ENCODE peak calls at places on chromosomes 1 and 21, in five cellular contexts. Y is HepG2, Z is HEK293T, L is NT2/D1, X is GM12878. O is an unnamed sample.

GRCh38 chr1:19918057-19918456 is 5.4 kb downstream of the PLA2G2E start:
- DNase-seq in Y (peak; percentile 74), L (peak; percentile 74), X (peak; percentile 33), Z (peak; percentile 84), O (peak; percentile 43)

GRCh38 chr1:207316622-207317510 is 4.6 kb upstream of the CD55 start:
- DNase-seq in Y (no peak), Z (no peak), L (no peak), X (no peak), O (no peak)

GRCh38 chr1:243748706-243749283 is 101.2 kb downstream of the AKT3 start:
- DNase-seq in X (peak; percentile 28), L (peak; percentile 80), Z (peak; percentile 74), Y (peak; percentile 49), O (no peak)

GRCh38 chr1:200379431-200379755 is 30.4 kb downstream of the ZNF281 start:
- DNase-seq in Y (peak; percentile 36), L (no peak), X (no peak), Z (no peak), O (no peak)

GRCh38 chr21:33229099-33229775 is 501 bp upstream of the IFNAR2 start:
- DNase-seq in Z (no peak), X (no peak), Y (no peak), L (no peak), O (no peak)

GRCh38 chr1:64659478-64659877 is 85.4 kb upstream of the RAVER2 start:
- DNase-seq in Z (no peak), Y (no peak), X (no peak), L (no peak), O (no peak)

GRCh38 chr1:18413906-18414305 is 66.8 kb upstream of the KLHDC7A start:
- DNase-seq in Z (no peak), X (no peak), Y (no peak), L (no peak), O (no peak)

GRCh38 chr1:186066411-186066810 is 308.6 kb downstream of the TPR start:
- DNase-seq in Z (no peak), Y (no peak), X (no peak), L (no peak), O (no peak)

GRCh38 chr1:30852026-30852425 is 56.5 kb downstream of the SDC3 start:
- DNase-seq in Y (no peak), L (no peak), X (no peak), Z (no peak), O (no peak)

GRCh38 chr1:30707412-30708360 is 15.7 kb downstream of the MATN1 start:
- DNase-seq in Z (peak; percentile 92), X (no peak), Y (peak; percentile 38), L (peak; percentile 72), O (peak; percentile 94)

GRCh38 chr21:17554619-17555472 is 42.0 kb downstream of the CXADR start:
- DNase-seq in Y (peak; percentile 32), X (no peak), Z (peak; percentile 19), L (no peak), O (no peak)
- TF ChIP-seq SUZ12 in Y (no peak), X (no peak), Z (no peak), L (no peak), O (no peak)

GRCh38 chr1:235074335-235075120 is 54.1 kb downstream of the TOMM20 start:
- DNase-seq in Z (no peak), X (no peak), Y (peak; percentile 75), L (no peak), O (no peak)
- TF ChIP-seq SUZ12 in Z (no peak), X (no peak), Y (no peak), L (no peak), O (no peak)

DNA sequence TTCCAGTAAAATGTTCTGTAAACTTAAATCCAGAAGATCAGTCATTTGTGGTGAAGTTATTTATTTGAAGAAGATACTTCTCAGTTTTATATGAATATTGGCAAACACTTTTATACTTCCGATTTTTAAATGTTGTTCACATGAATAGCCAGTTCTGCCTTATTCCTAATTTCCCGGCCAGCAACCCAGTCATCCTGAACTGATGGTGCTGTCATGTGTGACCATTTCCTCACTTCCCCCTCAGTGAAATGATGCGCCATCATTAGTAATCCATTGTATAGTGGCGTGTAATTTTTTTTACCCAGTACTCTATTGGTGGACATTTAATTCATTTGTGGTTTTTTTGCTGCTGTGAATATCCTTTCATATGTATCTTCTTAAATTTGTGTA is 16.4 kb downstream of the GPSM2 start:
- DNase-seq in Y (no peak), L (no peak), X (no peak), Z (no peak), O (no peak)
- TF ChIP-seq SUZ12 in Y (no peak), L (no peak), X (no peak), Z (no peak), O (no peak)

DNA sequence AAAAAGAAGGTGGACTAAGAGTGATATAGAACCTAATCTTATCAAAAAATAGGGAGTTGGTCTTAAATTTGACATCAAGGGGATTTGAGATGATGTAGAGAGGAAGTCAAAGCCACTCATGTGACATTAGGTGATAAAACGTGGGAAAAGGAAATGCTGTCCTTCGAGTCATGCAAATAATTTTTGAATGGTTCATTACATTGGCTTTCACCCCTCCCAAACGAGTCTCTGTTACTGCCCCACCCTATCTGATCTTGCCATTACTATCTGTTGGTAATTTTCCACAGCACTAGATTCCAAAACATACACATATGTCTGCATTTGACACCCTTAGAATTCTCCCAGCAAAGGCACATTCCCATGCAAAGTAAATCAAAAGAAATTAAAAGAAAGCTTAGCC is 531.1 kb upstream of the ADAMTS5 start:
- DNase-seq in X (no peak), Y (no peak), Z (no peak), L (no peak), O (no peak)
- TF ChIP-seq SUZ12 in X (no peak), Y (no peak), Z (no peak), L (no peak), O (no peak)

DNA sequence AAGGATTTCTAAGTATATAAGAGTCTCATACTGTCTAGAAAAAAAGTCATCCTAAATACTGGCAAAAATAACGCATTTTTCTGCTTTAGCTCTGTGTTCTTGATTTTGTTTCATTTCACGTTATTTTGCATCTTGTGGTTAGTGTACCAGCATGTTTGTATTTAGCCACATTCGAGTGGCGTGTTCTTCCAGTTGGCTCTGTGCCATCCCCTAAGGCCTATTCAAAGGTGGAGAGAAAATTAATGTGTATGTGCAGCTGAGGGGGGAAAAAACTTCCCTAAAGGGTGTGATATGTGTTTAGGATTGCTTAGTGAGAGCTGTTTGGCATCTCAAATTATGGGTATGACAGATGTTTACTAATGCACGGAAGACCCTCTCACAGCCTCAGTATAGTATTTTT is 12.1 kb downstream of the DNAJC16 start:
- DNase-seq in L (no peak), X (no peak), Z (no peak), Y (no peak), O (no peak)
- TF ChIP-seq SUZ12 in L (no peak), X (no peak), Z (no peak), Y (no peak), O (no peak)

GRCh38 chr1:26787706-26788514 is at the start of gene PIGV:
- DNase-seq in X (no peak), Y (peak; percentile 64), L (peak; percentile 93), Z (peak; percentile 94), O (peak; percentile 95)

GRCh38 chr1:26788515-26788785 is 700 bp downstream of the PIGV start:
- DNase-seq in Z (no peak), L (no peak), X (no peak), Y (no peak), O (no peak)

GRCh38 chr1:26785611-26786436 is 1.9 kb upstream of the PIGV start:
- DNase-seq in X (no peak), Y (no peak), Z (no peak), L (no peak), O (no peak)

GRCh38 chr1:26787381-26787705 is 407 bp upstream of the PIGV start:
- DNase-seq in Z (no peak), Y (no peak), X (peak; percentile 80), L (no peak), O (no peak)

DNA sequence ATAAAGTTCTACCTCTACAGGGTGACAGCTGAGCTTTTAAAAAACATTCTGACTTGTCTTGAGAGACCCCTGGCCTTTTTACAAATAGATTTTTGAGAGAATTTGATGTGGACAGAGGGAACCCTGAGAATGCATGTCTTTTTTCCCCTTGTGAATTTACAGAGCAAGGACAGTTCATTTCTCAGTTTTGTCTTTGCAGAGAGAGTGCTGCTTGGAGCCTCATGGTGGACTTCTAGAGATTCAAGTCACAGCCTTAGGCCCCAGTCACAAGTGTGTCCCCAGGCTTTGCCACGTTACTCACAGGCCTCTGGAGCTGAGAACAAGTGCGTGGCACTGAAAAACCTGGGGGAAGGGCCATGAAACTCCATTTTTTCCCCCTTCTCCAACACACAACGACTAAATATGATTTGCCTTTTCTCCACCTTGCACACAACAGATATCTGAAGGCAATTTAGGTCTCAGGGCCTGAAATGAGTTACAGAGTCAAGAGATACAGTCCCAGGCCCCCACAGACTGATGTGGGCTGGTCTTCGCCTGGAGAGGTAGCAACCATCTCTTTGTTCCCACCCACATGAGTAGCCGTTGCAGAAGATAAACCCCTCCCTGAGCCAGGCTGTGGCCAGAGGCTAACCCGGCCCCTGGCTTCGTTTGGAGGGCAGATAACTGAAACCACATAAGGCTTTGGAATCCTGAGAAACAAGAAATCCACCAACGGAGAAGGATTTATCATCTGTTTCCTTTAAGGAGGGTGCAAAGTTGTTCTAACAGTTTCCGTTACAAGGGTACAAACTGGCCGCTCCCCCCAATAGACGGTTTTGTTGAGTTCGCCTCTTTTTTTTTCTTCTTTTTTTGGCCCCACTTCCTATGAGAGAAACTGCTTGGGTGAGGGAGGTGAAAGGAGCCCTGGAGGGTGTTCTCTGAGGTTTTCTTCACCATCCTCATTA is 1.0 kb upstream of the PIGV start:
- DNase-seq in X (no peak), Y (peak; percentile 71), Z (peak; percentile 27), L (no peak), O (peak; percentile 63)
- TF ChIP-seq SUZ12 in X (no peak), Y (no peak), Z (no peak), L (no peak), O (no peak)

DNA sequence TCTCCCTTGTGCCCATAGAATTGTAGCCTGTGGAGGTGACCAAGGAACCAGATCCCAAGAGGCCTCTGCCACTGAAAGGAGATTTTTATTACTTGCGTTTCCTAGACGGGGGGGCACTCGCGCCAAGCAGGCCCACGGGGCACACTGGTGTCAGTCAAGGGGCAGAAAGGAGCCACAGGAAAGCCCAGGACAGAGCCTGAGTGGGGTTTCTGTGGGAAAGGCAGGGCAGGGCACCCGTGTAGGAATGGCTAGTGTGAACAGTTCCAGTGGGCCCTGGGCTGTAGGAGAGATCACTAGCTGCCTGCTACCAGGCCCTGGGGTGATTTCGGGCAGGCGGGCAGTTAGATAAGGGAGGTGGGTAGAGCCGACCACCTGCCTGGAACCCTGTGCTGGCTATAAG is 70.8 kb downstream of the ADARB1 start:
- DNase-seq in L (no peak), Y (no peak), Z (no peak), X (no peak), O (no peak)
- TF ChIP-seq SUZ12 in L (no peak), Y (no peak), Z (no peak), X (no peak), O (no peak)

DNA sequence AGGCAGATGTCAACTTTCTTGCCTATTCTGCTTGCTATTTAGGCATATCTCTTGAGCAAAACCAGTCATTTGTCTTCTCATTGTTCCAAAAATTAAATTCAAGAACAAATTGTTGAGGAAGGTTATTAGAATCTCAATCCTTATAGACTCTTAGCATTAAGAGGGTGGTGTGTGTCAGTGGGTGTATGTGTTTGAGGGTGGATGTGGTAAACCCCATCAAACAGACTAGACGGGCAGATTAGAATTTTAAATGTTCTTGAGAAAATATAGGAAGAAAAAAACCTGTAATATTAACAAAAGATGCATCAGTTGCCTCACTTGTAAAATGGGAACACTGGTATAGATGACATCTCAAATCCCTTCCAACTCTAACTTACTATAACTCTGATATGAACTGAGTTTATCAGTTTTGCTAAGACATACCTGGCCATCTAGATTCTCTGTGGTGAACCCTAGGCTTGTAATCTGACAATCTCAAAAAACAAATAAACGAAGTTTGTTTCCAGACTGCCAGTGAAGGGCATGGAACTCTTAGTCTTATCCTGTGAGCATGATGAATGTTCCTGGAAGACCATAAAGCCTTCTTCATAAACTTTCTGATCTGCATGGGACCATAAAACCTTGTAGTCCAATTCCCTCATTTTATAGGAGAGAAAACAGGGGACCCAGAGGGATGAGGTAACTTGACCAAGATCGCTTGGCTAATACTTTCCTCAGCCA is 176.3 kb upstream of the SGIP1 start:
- DNase-seq in Y (no peak), Z (peak; percentile 24), L (no peak), X (no peak), O (no peak)
- TF ChIP-seq SUZ12 in Y (no peak), Z (no peak), L (no peak), X (no peak), O (no peak)